ENCODE peak calls at places on chromosomes 5 and 9, in five cellular contexts. I is fibroblast of the aortic adventitia; N is astrocyte of the spinal cord; Z is lower leg skin; G is naive thymus-derived CD4-positive, alpha-beta T cell. S is an unnamed sample.

GRCh38 chr5:32311404-32312193 is 1.1 kb downstream of the MTMR12 start:
- DNase-seq in I (peak; percentile 18), N (no peak), Z (no peak), G (no peak), S (peak; percentile 46)

GRCh38 chr5:145718956-145719355 is 116.2 kb downstream of the PRELID2 start:
- DNase-seq in I (peak; percentile 62), N (peak; percentile 51), Z (no peak), G (no peak), S (no peak)

GRCh38 chr9:35675732-35676392 is 2.1 kb downstream of the CA9 start:
- DNase-seq in I (no peak), N (no peak), Z (no peak), G (no peak), S (no peak)

GRCh38 chr5:138103321-138103637 is 19.4 kb downstream of the WNT8A start:
- DNase-seq in I (no peak), N (no peak), Z (no peak), G (no peak), S (no peak)

GRCh38 chr9:29322240-29322639 is 1749.0 kb upstream of the C9orf72 start:
- DNase-seq in I (peak; percentile 25), N (no peak), Z (no peak), G (no peak), S (peak; percentile 49)

GRCh38 chr5:135157421-135158314 is 123.6 kb upstream of the PITX1 start:
- DNase-seq in I (no peak), N (no peak), Z (no peak), G (no peak), S (no peak)

GRCh38 chr9:131960805-131961495 is 118.7 kb downstream of the MED27 start:
- DNase-seq in I (no peak), N (no peak), Z (no peak), G (no peak), S (no peak)

GRCh38 chr5:35229076-35230042 is 928 bp downstream of the PRLR start:
- DNase-seq in I (no peak), N (no peak), Z (no peak), G (peak; percentile 11), S (peak; percentile 50)

GRCh38 chr9:109459423-109459822 is 38.7 kb downstream of the PTPN3 start:
- DNase-seq in I (no peak), N (no peak), Z (no peak), G (no peak), S (no peak)

GRCh38 chr5:107671742-107672211 is 1.0 kb upstream of the EFNA5 start:
- DNase-seq in I (peak; percentile 45), N (peak; percentile 76), Z (peak; percentile 29), G (no peak), S (no peak)

GRCh38 chr5:169029087-169029486 is 271.9 kb downstream of the SLIT3 start:
- DNase-seq in I (peak; percentile 69), N (peak; percentile 39), Z (no peak), G (no peak), S (no peak)

GRCh38 chr9:136802321-136802720 is 5.4 kb upstream of the RABL6 start:
- DNase-seq in I (no peak), N (no peak), Z (no peak), G (no peak), S (no peak)

GRCh38 chr9:35914307-35914807 is 5.1 kb downstream of the SPAAR start:
- DNase-seq in I (peak; percentile 58), N (no peak), Z (no peak), G (no peak), S (peak; percentile 21)

GRCh38 chr9:32161720-32162119 is 222.7 kb upstream of the ACO1 start:
- DNase-seq in I (no peak), N (no peak), Z (no peak), G (no peak), S (peak; percentile 73)

GRCh38 chr5:126348855-126349635 is 74.2 kb upstream of the GRAMD2B start:
- DNase-seq in I (peak; percentile 63), N (no peak), Z (no peak), G (no peak), S (no peak)

GRCh38 chr5:156326718-156327259 is at the start of gene SGCD:
- DNase-seq in I (peak; percentile 92), N (peak; percentile 77), Z (peak; percentile 43), G (no peak), S (no peak)

GRCh38 chr9:17613723-17614122 is 34.9 kb downstream of the SH3GL2 start:
- DNase-seq in I (peak; percentile 12), N (peak; percentile 86), Z (no peak), G (no peak), S (no peak)

GRCh38 chr5:132840313-132840712 is 9.9 kb upstream of the SHROOM1 start:
- DNase-seq in I (no peak), N (no peak), Z (no peak), G (no peak), S (no peak)

GRCh38 chr5:125597338-125597737 is 825.9 kb upstream of the GRAMD2B start:
- DNase-seq in I (peak; percentile 35), N (peak; percentile 69), Z (no peak), G (no peak), S (no peak)

GRCh38 chr9:129460323-129461261 is 160.3 kb downstream of the C9orf50 start:
- DNase-seq in I (peak; percentile 98), N (peak; percentile 99), Z (peak; percentile 96), G (peak; percentile 77), S (peak; percentile 83)

GRCh38 chr5:113271015-113271414 is 163.8 kb downstream of the TSSK1B start:
- DNase-seq in I (peak; percentile 80), N (peak; percentile 64), Z (no peak), G (no peak), S (no peak)

GRCh38 chr5:113268232-113268631 is 166.6 kb downstream of the TSSK1B start:
- DNase-seq in I (no peak), N (no peak), Z (no peak), G (no peak), S (no peak)

GRCh38 chr5:113271753-113272454 is 162.9 kb downstream of the TSSK1B start:
- DNase-seq in I (peak; percentile 32), N (no peak), Z (no peak), G (no peak), S (no peak)

GRCh38 chr5:113269023-113269997 is 165.5 kb downstream of the TSSK1B start:
- DNase-seq in I (no peak), N (no peak), Z (no peak), G (no peak), S (no peak)

GRCh38 chr5:113270081-113270480 is 164.7 kb downstream of the TSSK1B start:
- DNase-seq in I (no peak), N (no peak), Z (no peak), G (no peak), S (no peak)
- H3K4me3 ChIP-seq in I (no peak overlapping the region), N (no peak overlapping the region), Z (no peak overlapping the region), G (no peak overlapping the region), S (no peak overlapping the region)

DNA sequence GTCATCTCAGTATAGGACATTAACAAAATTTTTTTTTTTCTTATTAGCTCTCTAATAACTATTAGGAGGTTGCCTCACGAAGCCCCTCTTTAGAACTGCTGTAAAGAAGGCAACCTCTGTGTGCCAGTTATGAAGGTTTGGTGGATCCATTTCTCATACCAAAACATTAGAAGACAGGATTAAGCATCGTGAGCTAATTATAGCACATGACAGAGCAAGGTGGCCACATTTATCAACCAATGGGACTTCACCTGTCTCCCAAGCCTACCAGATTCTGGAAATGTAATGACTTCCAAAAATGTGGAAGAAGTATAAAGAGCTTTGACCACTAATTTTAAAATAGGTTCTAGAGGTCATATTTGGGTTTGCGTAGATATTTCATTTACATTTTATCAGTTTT is 107.2 kb downstream of the SMARCA2 start:
- DNase-seq in I (no peak), N (no peak), Z (no peak), G (no peak), S (no peak)
- H3K4me3 ChIP-seq in I (no peak overlapping the region), N (no peak overlapping the region), Z (no peak overlapping the region), G (no peak overlapping the region), S (no peak overlapping the region)

GRCh38 chr9:92964981-92965758 is 17.8 kb downstream of the FGD3 start:
- DNase-seq in I (no peak), N (no peak), Z (no peak), G (peak; percentile 30), S (peak; percentile 59)
- H3K4me3 ChIP-seq in I (no peak overlapping the region), N (no peak overlapping the region), Z (no peak overlapping the region), G (peak overlapping the region; percentile 85), S (peak overlapping the region; percentile 75)

GRCh38 chr5:142508027-142508426 is 177.9 kb downstream of the FGF1 start:
- DNase-seq in I (no peak), N (no peak), Z (no peak), G (no peak), S (no peak)
- H3K4me3 ChIP-seq in I (no peak overlapping the region), N (no peak overlapping the region), Z (no peak overlapping the region), G (no peak overlapping the region), S (no peak overlapping the region)

DNA sequence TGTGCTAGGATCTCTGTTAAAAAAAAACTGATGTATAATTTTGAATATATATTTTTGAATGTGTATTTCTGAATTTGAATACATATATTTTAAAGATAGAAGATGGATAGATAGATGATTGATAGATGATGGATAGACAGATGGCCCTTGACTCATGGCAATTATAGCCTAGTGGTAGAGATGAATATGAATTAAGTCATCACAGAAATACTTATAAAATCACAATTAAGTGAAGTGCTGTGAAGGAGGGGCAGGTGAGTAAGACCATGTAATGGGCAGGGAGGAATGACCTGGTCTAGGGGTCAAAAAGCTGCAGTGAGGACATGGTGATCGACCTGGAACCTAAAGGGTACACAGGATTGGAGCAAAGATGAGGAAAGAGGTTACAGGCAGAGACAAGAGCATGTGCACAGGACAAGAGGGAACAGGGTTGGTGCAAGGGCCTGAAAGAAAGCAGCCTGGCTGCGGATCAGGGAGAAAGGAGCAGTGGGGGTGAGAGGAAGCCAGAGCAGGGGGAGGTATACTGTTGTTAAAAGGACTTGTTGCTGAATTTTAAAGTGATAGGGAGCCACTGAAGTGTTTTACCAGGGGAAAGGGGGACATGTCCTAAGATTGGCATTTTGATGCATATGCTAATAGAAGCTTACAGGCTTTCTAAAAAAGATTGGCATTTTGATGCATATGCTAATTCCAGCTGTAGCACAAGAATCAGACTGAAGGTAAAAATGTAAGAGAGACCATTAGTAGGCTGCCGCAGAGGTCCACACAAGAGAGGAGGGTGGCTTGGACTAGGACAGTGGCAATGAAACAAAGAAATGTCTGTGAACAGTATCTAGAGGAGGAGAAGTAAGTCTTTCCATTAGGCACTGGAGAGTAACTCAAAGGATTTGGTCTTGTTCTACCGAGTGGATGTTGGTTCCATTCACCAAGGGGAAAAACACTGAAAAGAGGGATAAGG is 527.8 kb downstream of the AGTPBP1 start:
- DNase-seq in I (no peak), N (no peak), Z (no peak), G (no peak), S (no peak)
- H3K4me3 ChIP-seq in I (no peak overlapping the region), N (no peak overlapping the region), Z (no peak overlapping the region), G (no peak overlapping the region), S (no peak overlapping the region)

GRCh38 chr5:17005087-17005828 is 69.2 kb upstream of the MYO10 start:
- DNase-seq in I (no peak), N (no peak), Z (no peak), G (no peak), S (no peak)
- H3K4me3 ChIP-seq in I (no peak overlapping the region), N (no peak overlapping the region), Z (no peak overlapping the region), G (no peak overlapping the region), S (no peak overlapping the region)

GRCh38 chr5:171310334-171310815 is 1.3 kb downstream of the TLX3 start:
- DNase-seq in I (no peak), N (no peak), Z (no peak), G (no peak), S (no peak)

GRCh38 chr5:171310816-171311697 is 2.0 kb downstream of the TLX3 start:
- DNase-seq in I (no peak), N (peak; percentile 33), Z (no peak), G (no peak), S (no peak)

GRCh38 chr5:171313481-171314206 is 4.6 kb downstream of the TLX3 start:
- DNase-seq in I (no peak), N (no peak), Z (no peak), G (no peak), S (no peak)

GRCh38 chr5:171311698-171312083 is 2.6 kb downstream of the TLX3 start:
- DNase-seq in I (no peak), N (no peak), Z (no peak), G (no peak), S (no peak)

GRCh38 chr5:171312129-171312819 is 3.2 kb downstream of the TLX3 start:
- DNase-seq in I (no peak), N (peak; percentile 22), Z (no peak), G (no peak), S (no peak)
- H3K4me3 ChIP-seq in I (no peak overlapping the region), N (no peak overlapping the region), Z (no peak overlapping the region), G (no peak overlapping the region), S (no peak overlapping the region)

S was measured in GM12865.